ENCODE peak calls at places on chromosomes 4 and X, in five cellular contexts. V is Daoy; U is breast epithelium; W is HT-29; H is activated CD4-positive, alpha-beta T cell treated with anti-CD3 and anti-CD28 coated beads, Interleukin-2, amount 10 ng/mL, durations not matched to agents 7 days and 5 days. X is an unnamed sample.

GRCh38 chrX:153611298-153612095 is 12.6 kb upstream of the CCNQ start:
- DNase-seq in U (no peak), H (no peak), V (no peak), W (no peak), X (no peak)

GRCh38 chr4:167129146-167129545 is 105.1 kb downstream of the SPOCK3 start:
- DNase-seq in V (no peak), W (no peak), H (no peak), U (no peak), X (no peak)

GRCh38 chr4:173014113-173014558 is 154.5 kb upstream of the GALNT7 start:
- DNase-seq in H (no peak), W (no peak), V (peak; percentile 42), U (no peak), X (no peak)

GRCh38 chr4:110751991-110752390 is 129.1 kb upstream of the PITX2 start:
- DNase-seq in H (no peak), W (no peak), V (no peak), U (no peak), X (no peak)

GRCh38 chr4:175351473-175351872 is 433.3 kb downstream of the ADAM29 start:
- DNase-seq in W (no peak), V (no peak), U (no peak), H (no peak), X (no peak)

GRCh38 chr4:41215155-41215554 is 813 bp upstream of the APBB2 start:
- DNase-seq in H (no peak), V (no peak), W (peak; percentile 25), U (no peak), X (no peak)

GRCh38 chrX:154596290-154596929 is 11.5 kb downstream of the CTAG1A start:
- DNase-seq in U (no peak), W (no peak), H (peak; percentile 9), V (peak; percentile 75), X (no peak)

GRCh38 chr4:2948895-2949781 is 14.1 kb downstream of the NOP14 start:
- DNase-seq in H (peak; percentile 41), W (peak; percentile 59), U (peak; percentile 52), V (no peak), X (no peak)

GRCh38 chr4:92516450-92516849 is 212.7 kb downstream of the GRID2 start:
- DNase-seq in H (no peak), W (no peak), V (no peak), U (no peak), X (no peak)

GRCh38 chrX:42290608-42291007 is 367.3 kb upstream of the CASK start:
- DNase-seq in V (no peak), U (no peak), H (no peak), W (peak; percentile 48), X (no peak)

GRCh38 chr4:4606321-4606720 is 64.5 kb upstream of the STX18 start:
- DNase-seq in U (no peak), H (no peak), V (peak; percentile 38), W (no peak), X (no peak)

GRCh38 chrX:132044953-132045352 is 21.9 kb downstream of the STK26 start:
- DNase-seq in V (peak; percentile 12), H (no peak), U (no peak), W (no peak), X (no peak)

GRCh38 chr4:89762311-89762710 is 74.7 kb downstream of the SNCA start:
- DNase-seq in W (no peak), U (no peak), H (no peak), V (no peak), X (no peak)

GRCh38 chr4:1177274-1178141 is 5.1 kb upstream of the SPON2 start:
- DNase-seq in W (no peak), H (no peak), V (peak; percentile 69), U (peak; percentile 49), X (no peak)

GRCh38 chr4:46441116-46441859 is 51.4 kb upstream of the GABRA2 start:
- DNase-seq in W (no peak), H (no peak), V (no peak), U (no peak), X (no peak)

X was measured in GM13977.